ENCODE peak calls at places on chromosome 6, in four cellular contexts. N, D, H and V are unnamed samples.

GRCh38 chr6:127855542-127856159 is 45.2 kb downstream of the THEMIS start:
- DNase-seq in N (no peak), D (peak), H (peak), V (peak)

GRCh38 chr6:11042750-11043551 is 1.2 kb downstream of the ELOVL2 start:
- DNase-seq in H (no peak), D (no peak), N (no peak), V (peak)

GRCh38 chr6:38776515-38776914 is 61.4 kb downstream of the DNAH8 start:
- DNase-seq in H (no peak), D (peak), N (no peak), V (no peak)

GRCh38 chr6:53647437-53648094 is 18.0 kb downstream of the KLHL31 start:
- DNase-seq in H (peak), D (no peak), N (no peak), V (no peak)

GRCh38 chr6:76752841-76753240 is 680.4 kb upstream of the IMPG1 start:
- DNase-seq in H (no peak), D (no peak), N (no peak), V (no peak)

GRCh38 chr6:47519279-47519678 is 41.7 kb downstream of the CD2AP start:
- DNase-seq in H (no peak), D (no peak), N (no peak), V (no peak)

GRCh38 chr6:136669299-136669699 is 119.1 kb upstream of the MAP7 start:
- DNase-seq in N (no peak), D (peak), H (no peak), V (peak)

GRCh38 chr6:110951986-110952794 is 6.3 kb upstream of the GTF3C6 start:
- DNase-seq in N (no peak), H (no peak), D (peak), V (peak)

GRCh38 chr6:152771061-152771687 is 20.6 kb downstream of the VIP start:
- DNase-seq in D (no peak), N (no peak), H (no peak), V (no peak)

GRCh38 chr6:17826301-17826700 is 119.6 kb upstream of the NUP153 start:
- DNase-seq in H (no peak), D (no peak), N (no peak), V (no peak)

GRCh38 chr6:74755748-74756147 is 450.1 kb downstream of the COL12A1 start:
- DNase-seq in N (no peak), H (no peak), D (no peak), V (no peak)

GRCh38 chr6:7730852-7731251 is 5.0 kb downstream of the BMP6 start:
- DNase-seq in N (no peak), D (peak), H (no peak), V (no peak)

GRCh38 chr6:50849781-50850180 is 31.1 kb downstream of the TFAP2B start:
- DNase-seq in N (no peak), D (no peak), H (no peak), V (no peak)
- H3K4me3 ChIP-seq in N (no peak), D (peak), H (no peak), V (peak)

DNA sequence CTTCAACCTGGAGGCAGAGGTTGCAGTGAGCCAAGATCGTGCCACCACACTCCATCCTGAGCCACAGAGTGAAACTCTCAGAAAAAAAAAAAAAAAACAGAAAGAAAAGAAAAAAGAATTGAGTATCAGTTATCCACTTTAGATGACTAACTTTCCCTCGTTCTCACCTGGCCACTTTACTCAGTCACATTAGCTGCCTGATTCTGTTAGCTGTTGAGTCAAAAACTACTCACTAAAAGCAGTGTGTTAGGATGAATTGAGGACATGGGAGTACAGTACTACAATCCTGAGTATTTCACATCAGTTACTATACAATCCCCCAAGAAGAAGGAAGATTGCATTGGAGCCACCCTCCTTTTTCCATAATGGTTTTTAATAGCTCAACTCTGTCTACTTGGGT is 114.6 kb downstream of the ADAT2 start:
- DNase-seq in D (no peak), N (no peak), H (no peak), V (no peak)
- H3K27ac ChIP-seq in D (peak), N (no peak), H (no peak), V (no peak)

DNA sequence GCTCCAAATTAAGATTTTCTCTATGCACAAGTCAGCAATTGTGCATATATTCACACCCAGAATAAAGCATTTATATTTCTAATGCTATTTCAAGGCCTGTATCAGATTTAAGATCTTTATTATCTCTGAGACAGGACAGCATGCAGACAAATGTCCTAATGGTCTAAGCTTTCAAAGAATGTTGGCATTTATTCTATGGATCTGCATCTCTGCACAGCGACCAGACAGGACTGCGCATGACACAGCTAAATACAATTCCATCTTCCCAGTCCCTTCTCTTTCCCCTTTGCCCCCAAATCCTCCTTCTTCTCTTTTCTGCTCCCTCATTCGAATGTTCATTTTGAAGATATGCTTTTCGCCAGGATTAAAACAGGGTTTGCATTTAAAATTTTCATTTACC is 478.5 kb downstream of the PKHD1 start:
- DNase-seq in H (no peak), D (no peak), N (no peak), V (no peak)
- H3K4me3 ChIP-seq in H (no peak), D (no peak), N (no peak), V (no peak)

GRCh38 chr6:71123051-71123450 is 165.6 kb upstream of the OGFRL1 start:
- DNase-seq in D (peak), H (no peak), N (no peak), V (peak)
- H3K27ac ChIP-seq in D (peak), H (no peak), N (no peak), V (no peak)

GRCh38 chr6:44649365-44650025 is 262.0 kb downstream of the CDC5L start:
- DNase-seq in D (no peak), N (no peak), H (no peak), V (no peak)
- H3K4me3 ChIP-seq in D (no peak), N (no peak), H (no peak), V (no peak)

GRCh38 chr6:39881851-39882566 is 52.3 kb downstream of the MOCS1 start:
- DNase-seq in D (peak), N (peak), H (no peak), V (no peak)
- H3K27ac ChIP-seq in D (peak), N (peak), H (no peak), V (no peak)